ENCODE peak calls at places on chromosomes 11 and 22, in ten cellular contexts. D is KG1, I is T-helper 2 cell, Z is mammary epithelial cell, J is EH, U is GM12891, R is non-pigmented ciliary epithelial cell, V is NCI-H1105 treated with DMSO at 0.1 percent for 48 hours, M is Daoy, B is GM23248. F is an unnamed sample.

GRCh38 chr11:57357827-57358226 is 19.7 kb downstream of the P2RX3 start:
- DNase-seq in D (no peak), I (no peak), Z (no peak), J (peak; percentile 10), U (no peak), R (no peak), V (no peak), M (no peak), B (peak; percentile 75), F (no peak)

GRCh38 chr11:104005234-104005855 is 31.1 kb upstream of the DDI1 start:
- DNase-seq in D (no peak), I (no peak), Z (peak; percentile 26), J (peak; percentile 25), U (no peak), R (no peak), V (no peak), M (no peak), B (peak; percentile 43), F (no peak)

GRCh38 chr11:58574851-58575250 is 805 bp downstream of the LPXN start:
- DNase-seq in D (no peak), I (no peak), Z (peak; percentile 52), J (peak; percentile 69), U (no peak), R (no peak), V (no peak), M (peak; percentile 30), B (peak; percentile 88), F (peak; percentile 18)

GRCh38 chr11:107973641-107974040 is 35.1 kb upstream of the CUL5 start:
- DNase-seq in D (no peak), I (no peak), Z (no peak), J (no peak), U (no peak), R (no peak), V (no peak), M (no peak), B (no peak), F (no peak)

GRCh38 chr11:46238078-46238966 is 39.1 kb upstream of the CREB3L1 start:
- DNase-seq in D (peak; percentile 9), I (peak; percentile 42), Z (peak; percentile 32), J (peak; percentile 60), U (peak; percentile 51), R (no peak), V (no peak), M (peak; percentile 73), B (peak; percentile 87), F (no peak)

GRCh38 chr11:66548041-66548440 is 1.3 kb downstream of the ACTN3 start:
- DNase-seq in D (no peak), I (no peak), Z (no peak), J (no peak), U (no peak), R (no peak), V (no peak), M (no peak), B (no peak), F (no peak)

GRCh38 chr22:35684270-35684700 is 33.4 kb upstream of the APOL5 start:
- DNase-seq in D (no peak), I (no peak), Z (no peak), J (peak; percentile 46), U (no peak), R (no peak), V (no peak), M (peak; percentile 30), B (peak; percentile 78), F (no peak)

GRCh38 chr11:70313945-70314344 is 43.5 kb downstream of the PPFIA1 start:
- DNase-seq in D (peak; percentile 50), I (no peak), Z (no peak), J (no peak), U (no peak), R (no peak), V (no peak), M (no peak), B (no peak), F (no peak)

GRCh38 chr11:103279821-103280220 is 170.6 kb downstream of the DYNC2H1 start:
- DNase-seq in D (no peak), I (no peak), Z (peak; percentile 49), J (no peak), U (no peak), R (no peak), V (no peak), M (no peak), B (peak; percentile 23), F (no peak)

GRCh38 chr22:49815641-49816071 is 12.0 kb downstream of the BRD1 start:
- DNase-seq in D (no peak), I (no peak), Z (peak; percentile 11), J (no peak), U (no peak), R (no peak), V (no peak), M (no peak), B (no peak), F (no peak)

GRCh38 chr22:44211946-44212930 is 31.5 kb downstream of the PARVG start:
- DNase-seq in D (no peak), I (no peak), Z (no peak), J (peak; percentile 70), U (no peak), R (no peak), V (no peak), M (no peak), B (peak; percentile 49), F (no peak)

GRCh38 chr11:17513853-17514252 is 30.4 kb downstream of the USH1C start:
- DNase-seq in D (no peak), I (no peak), Z (peak; percentile 31), J (no peak), U (no peak), R (no peak), V (no peak), M (peak; percentile 30), B (peak; percentile 47), F (no peak)

GRCh38 chr22:50035976-50036375 is 22.1 kb downstream of the TTLL8 start:
- DNase-seq in D (no peak), I (no peak), Z (no peak), J (no peak), U (no peak), R (no peak), V (no peak), M (no peak), B (no peak), F (no peak)

GRCh38 chr11:2263012-2263565 is 7.3 kb downstream of the ASCL2 start:
- DNase-seq in D (no peak), I (no peak), Z (no peak), J (no peak), U (no peak), R (no peak), V (no peak), M (no peak), B (no peak), F (no peak)

GRCh38 chr11:75151346-75152047 is 590 bp downstream of the SLCO2B1 start:
- DNase-seq in D (no peak), I (no peak), Z (no peak), J (no peak), U (no peak), R (no peak), V (no peak), M (no peak), B (no peak), F (no peak)

GRCh38 chr22:24030186-24030702 is 19.1 kb downstream of the CABIN1 start:
- DNase-seq in D (no peak), I (no peak), Z (no peak), J (no peak), U (no peak), R (no peak), V (no peak), M (no peak), B (no peak), F (no peak)

GRCh38 chr22:24796860-24797259 is 9.2 kb upstream of the SGSM1 start:
- DNase-seq in D (no peak), I (no peak), Z (no peak), J (no peak), U (no peak), R (no peak), V (no peak), M (no peak), B (no peak), F (no peak)

F was measured in astrocyte of the cerebellum.